ENCODE peak calls at places on chromosomes 4 and X, in five cellular contexts. D is mesenteric fat pad, T is NCI-H774, E is NCI-H1694, X is HFF-Myc. J is an unnamed sample.

GRCh38 chrX:49192722-49193328 is 6.7 kb upstream of the PRICKLE3 start:
- DNase-seq in T (no peak), E (peak; percentile 16), D (no peak), X (no peak), J (no peak)

GRCh38 chr4:44162538-44163270 is 285.9 kb downstream of the KCTD8 start:
- DNase-seq in T (no peak), D (no peak), X (no peak), E (no peak), J (no peak)

GRCh38 chr4:108146819-108147218 is 21.9 kb downstream of the LEF1 start:
- DNase-seq in X (no peak), E (no peak), T (no peak), D (no peak), J (no peak)

GRCh38 chrX:27451324-27451723 is 11.8 kb downstream of the PPP4R3C start:
- DNase-seq in D (no peak), E (no peak), T (no peak), X (no peak), J (no peak)

GRCh38 chrX:154902408-154902807 is 16.3 kb downstream of the F8A1 start:
- DNase-seq in E (no peak), X (no peak), D (no peak), T (no peak), J (no peak)

GRCh38 chr4:40214038-40214437 is 17.2 kb downstream of the RHOH start:
- DNase-seq in E (no peak), T (no peak), X (no peak), D (no peak), J (peak; percentile 46)

GRCh38 chr4:72418458-72418857 is 150.6 kb downstream of the ADAMTS3 start:
- DNase-seq in T (no peak), E (peak; percentile 92), X (peak; percentile 94), D (no peak), J (no peak)

GRCh38 chrX:38610839-38611238 is 49.5 kb downstream of the TSPAN7 start:
- DNase-seq in X (no peak), E (no peak), D (no peak), T (no peak), J (no peak)

GRCh38 chrX:10620121-10620699 is at the start of gene MID1:
- DNase-seq in X (no peak), T (peak; percentile 45), D (no peak), E (peak; percentile 22), J (no peak)

GRCh38 chr4:128386761-128387599 is 99.4 kb upstream of the PGRMC2 start:
- DNase-seq in E (peak; percentile 59), D (peak; percentile 94), X (peak; percentile 90), T (no peak), J (no peak)

GRCh38 chr4:70027011-70027410 is 1.2 kb upstream of the HTN3 start:
- DNase-seq in X (no peak), T (no peak), D (no peak), E (no peak), J (no peak)

GRCh38 chr4:20916106-20916505 is 215.8 kb downstream of the PACRGL start:
- DNase-seq in E (no peak), D (no peak), T (no peak), X (no peak), J (no peak)

GRCh38 chrX:147902270-147902669 is 9.4 kb upstream of the FMR1 start:
- DNase-seq in T (no peak), D (no peak), E (no peak), X (no peak), J (no peak)

GRCh38 chr4:5728451-5728850 is 17.4 kb downstream of the EVC start:
- DNase-seq in X (no peak), T (no peak), E (no peak), D (no peak), J (no peak)

GRCh38 chr4:101022151-101023024 is 324.9 kb downstream of the PPP3CA start:
- DNase-seq in D (no peak), X (no peak), T (no peak), E (no peak), J (no peak)

GRCh38 chr4:87908341-87908740 is 67.2 kb upstream of the SPP1 start:
- DNase-seq in D (no peak), E (no peak), T (no peak), X (no peak), J (no peak)

GRCh38 chrX:151896734-151897474 is 15.8 kb upstream of the MAGEA4 start:
- DNase-seq in X (no peak), D (no peak), E (no peak), T (no peak), J (no peak)

GRCh38 chrX:149036086-149036485 is 469.0 kb downstream of the IDS start:
- DNase-seq in X (no peak), D (no peak), T (no peak), E (no peak), J (no peak)

GRCh38 chrX:88437563-88437962 is 309.5 kb upstream of the CPXCR1 start:
- DNase-seq in E (no peak), X (no peak), T (no peak), D (no peak), J (no peak)

GRCh38 chr4:11669156-11669555 is 240.5 kb upstream of the HS3ST1 start:
- DNase-seq in E (no peak), T (no peak), X (no peak), D (no peak), J (no peak)

GRCh38 chrX:48702716-48703115 is 6.2 kb downstream of the SUV39H1 start:
- DNase-seq in E (no peak), T (no peak), D (no peak), X (no peak), J (no peak)

GRCh38 chrX:129798888-129799287 is 19.1 kb downstream of the SASH3 start:
- DNase-seq in E (no peak), X (no peak), T (no peak), D (no peak), J (no peak)

J was measured in central memory CD8-positive, alpha-beta T cell.